ENCODE peak calls at places on chromosomes 4 and X, in nine cellular contexts. Q is COR-L47; L is amygdala; P is effector CD4-positive, alpha-beta T cell; E is AG08395; F is GM12891; X is mesenchymal stem cell; M is transverse colon; G is ACHN. H is an unnamed sample.

GRCh38 chr4:184979461-184980124 is 38.7 kb upstream of the HELT start:
- DNase-seq in Q (no peak), L (no peak), P (no peak), E (no peak), F (no peak), X (no peak), M (no peak), G (no peak), H (no peak)

GRCh38 chrX:107747596-107748161 is 27.9 kb downstream of the TSC22D3 start:
- DNase-seq in Q (peak), L (no peak), P (no peak), E (peak), F (no peak), X (peak), M (peak), G (no peak), H (no peak)

GRCh38 chrX:108219949-108220601 is 128.5 kb downstream of the ATG4A start:
- DNase-seq in Q (no peak), L (no peak), P (no peak), E (no peak), F (no peak), X (no peak), M (no peak), G (no peak), H (no peak)

GRCh38 chrX:24025741-24026402 is 1.1 kb downstream of the KLHL15 start:
- DNase-seq in Q (peak), L (no peak), P (no peak), E (no peak), F (no peak), X (peak), M (no peak), G (peak), H (no peak)

GRCh38 chr4:185859106-185859505 is 47.1 kb upstream of the SORBS2 start:
- DNase-seq in Q (no peak), L (no peak), P (no peak), E (no peak), F (no peak), X (peak), M (peak), G (no peak), H (no peak)

GRCh38 chr4:7867701-7868429 is 71.8 kb downstream of the AFAP1 start:
- DNase-seq in Q (no peak), L (no peak), P (no peak), E (peak), F (no peak), X (peak), M (no peak), G (no peak), H (no peak)

GRCh38 chr4:125689839-125690238 is 375.1 kb downstream of the FAT4 start:
- DNase-seq in Q (peak), L (no peak), P (no peak), E (no peak), F (no peak), X (no peak), M (no peak), G (no peak), H (no peak)

GRCh38 chrX:142052238-142052637 is 148.5 kb downstream of the MAGEC1 start:
- DNase-seq in Q (no peak), L (no peak), P (no peak), E (no peak), F (no peak), X (no peak), M (no peak), G (no peak), H (no peak)

GRCh38 chr4:24630937-24631336 is 46.6 kb upstream of the DHX15 start:
- DNase-seq in Q (no peak), L (no peak), P (no peak), E (no peak), F (no peak), X (no peak), M (no peak), G (no peak), H (no peak)

GRCh38 chr4:11710484-11710883 is 281.8 kb upstream of the HS3ST1 start:
- DNase-seq in Q (no peak), L (no peak), P (no peak), E (no peak), F (no peak), X (peak), M (no peak), G (no peak), H (no peak)

GRCh38 chr4:80279751-80280150 is 13.3 kb downstream of the FGF5 start:
- DNase-seq in Q (no peak), L (no peak), P (no peak), E (no peak), F (no peak), X (no peak), M (no peak), G (no peak), H (no peak)

GRCh38 chrX:50680990-50681389 is 133.0 kb downstream of the SHROOM4 start:
- DNase-seq in Q (no peak), L (no peak), P (no peak), E (no peak), F (no peak), X (no peak), M (no peak), G (no peak), H (no peak)

GRCh38 chrX:115553171-115553570 is 7.8 kb upstream of the PLS3 start:
- DNase-seq in Q (no peak), L (no peak), P (no peak), E (no peak), F (no peak), X (no peak), M (no peak), G (no peak), H (no peak)

GRCh38 chr4:90121961-90122748 is 5.0 kb upstream of the CCSER1 start:
- DNase-seq in Q (no peak), L (no peak), P (no peak), E (no peak), F (no peak), X (no peak), M (no peak), G (no peak), H (no peak)

GRCh38 chrX:40192196-40192595 is 94.4 kb upstream of the BCOR start:
- DNase-seq in Q (no peak), L (no peak), P (no peak), E (no peak), F (no peak), X (no peak), M (no peak), G (no peak), H (no peak)

GRCh38 chrX:153649915-153650782 is 3.1 kb downstream of the DUSP9 start:
- DNase-seq in Q (no peak), L (no peak), P (no peak), E (no peak), F (no peak), X (no peak), M (no peak), G (no peak), H (no peak)

GRCh38 chr4:166538491-166539005 is 665.5 kb downstream of the TLL1 start:
- DNase-seq in Q (no peak), L (no peak), P (no peak), E (no peak), F (no peak), X (no peak), M (no peak), G (no peak), H (no peak)

GRCh38 chr4:88600129-88600849 is 8.0 kb downstream of the HERC3 start:
- DNase-seq in Q (no peak), L (no peak), P (no peak), E (peak), F (no peak), X (peak), M (no peak), G (no peak), H (no peak)

GRCh38 chr4:125321709-125322362 is 7.1 kb downstream of the FAT4 start:
- DNase-seq in Q (no peak), L (no peak), P (no peak), E (peak), F (no peak), X (peak), M (no peak), G (peak), H (no peak)

GRCh38 chr4:183348706-183349659 is 26.8 kb upstream of the CLDN24 start:
- DNase-seq in Q (no peak), L (no peak), P (no peak), E (peak), F (no peak), X (peak), M (no peak), G (peak), H (no peak)

GRCh38 chrX:18895157-18895952 is 88.6 kb downstream of the PHKA2 start:
- DNase-seq in Q (no peak), L (no peak), P (no peak), E (peak), F (no peak), X (no peak), M (no peak), G (no peak), H (no peak)

GRCh38 chrX:7286461-7286860 is 138.5 kb upstream of the PUDP start:
- DNase-seq in Q (no peak), L (no peak), P (no peak), E (no peak), F (no peak), X (peak), M (no peak), G (no peak), H (no peak)

GRCh38 chrX:153627675-153628111 is 19.3 kb upstream of the DUSP9 start:
- DNase-seq in Q (no peak), L (peak), P (no peak), E (no peak), F (no peak), X (no peak), M (no peak), G (no peak), H (no peak)

GRCh38 chrX:129665916-129666644 is 11.3 kb upstream of the APLN start:
- DNase-seq in Q (no peak), L (no peak), P (no peak), E (peak), F (no peak), X (peak), M (no peak), G (peak), H (no peak)

GRCh38 chr4:53861856-53862610 is 202.4 kb downstream of the CHIC2 start:
- DNase-seq in Q (no peak), L (no peak), P (no peak), E (peak), F (no peak), X (peak), M (no peak), G (peak), H (peak)

GRCh38 chr4:70793626-70794025 is 46.1 kb downstream of the GRSF1 start:
- DNase-seq in Q (no peak), L (no peak), P (no peak), E (no peak), F (no peak), X (no peak), M (no peak), G (no peak), H (no peak)

GRCh38 chrX:68179355-68179754 is 253.9 kb downstream of the OPHN1 start:
- DNase-seq in Q (no peak), L (no peak), P (no peak), E (no peak), F (no peak), X (no peak), M (no peak), G (no peak), H (no peak)

GRCh38 chrX:10600479-10600878 is 19.9 kb downstream of the MID1 start:
- DNase-seq in Q (no peak), L (no peak), P (no peak), E (no peak), F (no peak), X (no peak), M (no peak), G (no peak), H (no peak)